ENCODE peak calls at places on chromosomes 1 and 21, in six cellular contexts. One of them, this sample, is unnamed.

GRCh38 chr1:244576259-244576892 is 76.5 kb upstream of the DESI2 start:
- DNase-seq in sigmoid colon: no peak
- DNase-seq in SJSA1: no peak
- DNase-seq in HCT116: no peak
- DNase-seq in GM23248: peak; percentile 20
- DNase-seq in neuronal stem cell: no peak
- DNase-seq in this sample: no peak

GRCh38 chr1:214637722-214638473 is 34.9 kb downstream of the CENPF start:
- DNase-seq in SJSA1: peak; percentile 41
- DNase-seq in sigmoid colon: no peak
- DNase-seq in HCT116: peak; percentile 34
- DNase-seq in GM23248: peak; percentile 75
- DNase-seq in neuronal stem cell: no peak
- DNase-seq in this sample: peak; percentile 37

GRCh38 chr1:20138346-20138745 is 777 bp upstream of the PLA2G2F start:
- DNase-seq in neuronal stem cell: no peak
- DNase-seq in SJSA1: no peak
- DNase-seq in HCT116: no peak
- DNase-seq in sigmoid colon: peak; percentile 15
- DNase-seq in GM23248: no peak
- DNase-seq in this sample: no peak

GRCh38 chr1:33176362-33176850 is 5.4 kb downstream of the TRIM62 start:
- DNase-seq in sigmoid colon: no peak
- DNase-seq in HCT116: no peak
- DNase-seq in neuronal stem cell: no peak
- DNase-seq in SJSA1: no peak
- DNase-seq in GM23248: peak; percentile 79
- DNase-seq in this sample: no peak

GRCh38 chr1:3803905-3804626 is 7.8 kb upstream of the LRRC47 start:
- DNase-seq in neuronal stem cell: no peak
- DNase-seq in sigmoid colon: no peak
- DNase-seq in GM23248: peak; percentile 46
- DNase-seq in HCT116: no peak
- DNase-seq in SJSA1: no peak
- DNase-seq in this sample: no peak

GRCh38 chr1:218156602-218157001 is 128.5 kb upstream of the RRP15 start:
- DNase-seq in HCT116: no peak
- DNase-seq in SJSA1: no peak
- DNase-seq in neuronal stem cell: peak; percentile 9
- DNase-seq in GM23248: no peak
- DNase-seq in sigmoid colon: no peak
- DNase-seq in this sample: no peak

GRCh38 chr1:78032964-78033796 is 12.6 kb upstream of the GIPC2 start:
- DNase-seq in SJSA1: no peak
- DNase-seq in neuronal stem cell: no peak
- DNase-seq in sigmoid colon: no peak
- DNase-seq in GM23248: peak; percentile 31
- DNase-seq in HCT116: no peak
- DNase-seq in this sample: no peak

GRCh38 chr1:234998174-234998741 is 130.4 kb downstream of the TOMM20 start:
- DNase-seq in neuronal stem cell: no peak
- DNase-seq in SJSA1: no peak
- DNase-seq in GM23248: peak; percentile 71
- DNase-seq in sigmoid colon: peak; percentile 93
- DNase-seq in HCT116: peak; percentile 80
- DNase-seq in this sample: no peak

GRCh38 chr1:91173379-91173890 is 151.6 kb upstream of the ZNF644 start:
- DNase-seq in neuronal stem cell: no peak
- DNase-seq in sigmoid colon: no peak
- DNase-seq in GM23248: no peak
- DNase-seq in SJSA1: peak; percentile 38
- DNase-seq in HCT116: no peak
- DNase-seq in this sample: no peak

DNA sequence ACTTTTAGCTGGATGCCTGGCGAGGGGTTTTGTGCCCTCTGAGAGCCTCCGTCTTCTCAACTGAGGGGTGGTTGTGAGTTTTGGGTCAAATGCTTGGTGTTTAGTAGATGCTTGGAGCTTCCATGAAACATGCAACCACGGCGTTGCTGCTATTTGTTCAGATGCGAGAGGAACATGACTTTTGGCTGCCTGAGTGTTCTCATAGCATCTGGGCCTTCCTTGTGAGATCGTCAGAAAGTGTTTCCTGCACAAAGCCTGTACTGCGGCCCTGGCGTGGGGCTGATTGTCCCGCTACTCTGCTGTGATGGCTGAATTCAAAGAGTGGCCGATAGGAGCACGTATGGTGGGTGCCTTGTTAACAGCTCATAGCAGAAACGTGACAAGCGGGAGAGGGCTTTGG is 69.8 kb upstream of the FAM3B start:
- DNase-seq in SJSA1: no peak
- DNase-seq in GM23248: no peak
- DNase-seq in neuronal stem cell: no peak
- DNase-seq in HCT116: no peak
- DNase-seq in sigmoid colon: no peak
- DNase-seq in this sample: no peak
- H3K27ac ChIP-seq in SJSA1: no peak overlapping the region
- H3K27ac ChIP-seq in GM23248: no peak overlapping the region
- H3K27ac ChIP-seq in neuronal stem cell: no peak overlapping the region
- H3K27ac ChIP-seq in HCT116: no peak overlapping the region
- H3K27ac ChIP-seq in sigmoid colon: no peak overlapping the region
- H3K27ac ChIP-seq in this sample: no peak overlapping the region

GRCh38 chr1:44485229-44485932 is 80.3 kb downstream of the RNF220 start:
- DNase-seq in HCT116: no peak
- DNase-seq in GM23248: peak; percentile 78
- DNase-seq in sigmoid colon: no peak
- DNase-seq in neuronal stem cell: no peak
- DNase-seq in SJSA1: peak; percentile 69
- DNase-seq in this sample: no peak
- H3K4me3 ChIP-seq in HCT116: no peak overlapping the region
- H3K4me3 ChIP-seq in GM23248: no peak overlapping the region
- H3K4me3 ChIP-seq in sigmoid colon: no peak overlapping the region
- H3K4me3 ChIP-seq in neuronal stem cell: no peak overlapping the region
- H3K4me3 ChIP-seq in SJSA1: no peak overlapping the region
- H3K4me3 ChIP-seq in this sample: no peak overlapping the region

GRCh38 chr1:52848423-52848822 is 5.9 kb downstream of the ZYG11A start:
- DNase-seq in neuronal stem cell: no peak
- DNase-seq in HCT116: no peak
- DNase-seq in SJSA1: no peak
- DNase-seq in GM23248: no peak
- DNase-seq in sigmoid colon: no peak
- DNase-seq in this sample: no peak

DNA sequence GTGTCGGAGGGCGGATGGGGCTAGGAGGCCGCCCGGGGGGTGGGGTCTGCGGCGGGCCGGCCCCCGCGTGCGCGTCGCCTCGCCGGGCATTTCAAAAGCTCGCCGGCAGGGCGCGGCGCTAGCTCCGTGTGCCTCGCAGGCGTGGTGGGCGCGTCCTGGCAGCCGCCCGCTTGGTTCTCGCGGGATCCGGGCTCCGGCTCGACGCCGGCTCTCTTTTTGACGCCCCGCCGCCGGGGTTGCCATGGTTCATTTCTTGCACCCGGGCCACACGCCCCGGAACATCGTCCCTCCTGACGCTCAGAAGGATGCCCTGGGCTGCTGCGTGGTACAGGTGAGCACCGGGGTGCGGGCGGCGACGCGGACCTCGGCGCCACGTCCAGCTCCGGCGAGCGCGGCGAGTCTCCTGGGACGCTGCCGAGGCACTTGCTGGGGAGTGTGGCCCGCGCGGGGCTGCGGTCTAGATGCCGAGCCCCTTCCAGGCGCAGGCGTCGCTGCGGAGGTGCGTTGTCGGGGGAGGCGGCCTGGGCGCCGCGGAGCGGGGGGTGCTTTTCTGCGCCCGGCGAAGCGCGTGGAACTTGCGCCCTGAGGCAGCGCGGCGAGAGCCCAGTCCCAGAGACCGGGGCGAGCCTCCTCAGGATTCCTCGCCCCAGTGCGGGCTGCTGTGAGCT is at the start of gene ZYG11A:
- DNase-seq in GM23248: peak; percentile 87
- DNase-seq in neuronal stem cell: peak; percentile 54
- DNase-seq in SJSA1: peak; percentile 68
- DNase-seq in HCT116: no peak
- DNase-seq in sigmoid colon: no peak
- DNase-seq in this sample: peak; percentile 76
- H3K27ac ChIP-seq in GM23248: no peak within 1 kb of the TSS
- H3K27ac ChIP-seq in neuronal stem cell: no peak within 1 kb of the TSS
- H3K27ac ChIP-seq in SJSA1: no peak within 1 kb of the TSS
- H3K27ac ChIP-seq in HCT116: no peak within 1 kb of the TSS
- H3K27ac ChIP-seq in sigmoid colon: no peak within 1 kb of the TSS
- H3K27ac ChIP-seq in this sample: no peak within 1 kb of the TSS

GRCh38 chr21:35044770-35045538 is 4.1 kb downstream of the RUNX1 start:
- DNase-seq in neuronal stem cell: no peak
- DNase-seq in GM23248: no peak
- DNase-seq in HCT116: no peak
- DNase-seq in sigmoid colon: no peak
- DNase-seq in SJSA1: no peak
- DNase-seq in this sample: no peak

GRCh38 chr21:35043549-35043948 is 5.6 kb downstream of the RUNX1 start:
- DNase-seq in sigmoid colon: no peak
- DNase-seq in HCT116: no peak
- DNase-seq in SJSA1: no peak
- DNase-seq in GM23248: no peak
- DNase-seq in neuronal stem cell: no peak
- DNase-seq in this sample: peak; percentile 55

GRCh38 chr21:35045539-35046222 is 3.4 kb downstream of the RUNX1 start:
- DNase-seq in GM23248: no peak
- DNase-seq in SJSA1: no peak
- DNase-seq in neuronal stem cell: no peak
- DNase-seq in sigmoid colon: no peak
- DNase-seq in HCT116: no peak
- DNase-seq in this sample: peak; percentile 79

GRCh38 chr21:35046223-35046690 is 2.8 kb downstream of the RUNX1 start:
- DNase-seq in SJSA1: no peak
- DNase-seq in sigmoid colon: no peak
- DNase-seq in HCT116: no peak
- DNase-seq in GM23248: no peak
- DNase-seq in neuronal stem cell: no peak
- DNase-seq in this sample: no peak

GRCh38 chr21:35044128-35044527 is 5.0 kb downstream of the RUNX1 start:
- DNase-seq in GM23248: no peak
- DNase-seq in SJSA1: no peak
- DNase-seq in sigmoid colon: no peak
- DNase-seq in HCT116: no peak
- DNase-seq in neuronal stem cell: no peak
- DNase-seq in this sample: no peak
- H3K4me3 ChIP-seq in GM23248: no peak overlapping the region
- H3K4me3 ChIP-seq in SJSA1: no peak overlapping the region
- H3K4me3 ChIP-seq in sigmoid colon: no peak overlapping the region
- H3K4me3 ChIP-seq in HCT116: no peak overlapping the region
- H3K4me3 ChIP-seq in neuronal stem cell: no peak overlapping the region
- H3K4me3 ChIP-seq in this sample: peak overlapping the region; percentile 73

GRCh38 chr1:204446413-204447111 is 34.9 kb upstream of the PPP1R15B start:
- DNase-seq in HCT116: no peak
- DNase-seq in neuronal stem cell: peak; percentile 75
- DNase-seq in SJSA1: peak; percentile 53
- DNase-seq in GM23248: peak; percentile 74
- DNase-seq in sigmoid colon: peak; percentile 88
- DNase-seq in this sample: peak; percentile 81
- H3K27ac ChIP-seq in HCT116: no peak overlapping the region
- H3K27ac ChIP-seq in neuronal stem cell: peak overlapping the region; percentile 72
- H3K27ac ChIP-seq in SJSA1: no peak overlapping the region
- H3K27ac ChIP-seq in GM23248: no peak overlapping the region
- H3K27ac ChIP-seq in sigmoid colon: peak overlapping the region; percentile 65
- H3K27ac ChIP-seq in this sample: peak overlapping the region; percentile 29

GRCh38 chr1:149846042-149846441 is 53.3 kb upstream of the BOLA1 start:
- DNase-seq in GM23248: no peak
- DNase-seq in SJSA1: no peak
- DNase-seq in sigmoid colon: no peak
- DNase-seq in neuronal stem cell: no peak
- DNase-seq in HCT116: no peak
- DNase-seq in this sample: no peak
- H3K4me3 ChIP-seq in GM23248: no peak overlapping the region
- H3K4me3 ChIP-seq in SJSA1: no peak overlapping the region
- H3K4me3 ChIP-seq in sigmoid colon: no peak overlapping the region
- H3K4me3 ChIP-seq in neuronal stem cell: no peak overlapping the region
- H3K4me3 ChIP-seq in HCT116: no peak overlapping the region
- H3K4me3 ChIP-seq in this sample: peak overlapping the region; percentile 12